ENCODE peak calls at places on chromosomes 11 and 22, in six cellular contexts. Q, H, D, X, O and K are unnamed samples. For H3K4me1 and H3K27me3, the result is how much of the 10 kb centered on the place peaks cover.

GRCh38 chr11:107988397-107989158 is 20.1 kb upstream of the CUL5 start:
- DNase-seq in Q (no peak), H (no peak), D (no peak), X (no peak), O (no peak), K (peak)

GRCh38 chr11:65808744-65809341 is 22.0 kb downstream of the OVOL1 start:
- DNase-seq in Q (no peak), H (no peak), D (no peak), X (no peak), O (no peak), K (peak)

GRCh38 chr11:130477646-130478203 is 29.3 kb downstream of the ADAMTS15 start:
- DNase-seq in Q (no peak), H (no peak), D (no peak), X (no peak), O (no peak), K (no peak)

GRCh38 chr11:66068923-66069714 is 953 bp upstream of the PACS1 start:
- DNase-seq in Q (peak), H (peak), D (peak), X (no peak), O (peak), K (peak)

GRCh38 chr11:69372589-69373250 is 78.8 kb downstream of the MYEOV start:
- DNase-seq in Q (peak), H (no peak), D (no peak), X (peak), O (no peak), K (peak)

GRCh38 chr11:59174664-59175033 is 2.7 kb downstream of the DTX4 start:
- DNase-seq in Q (no peak), H (peak), D (no peak), X (no peak), O (no peak), K (no peak)

GRCh38 chr11:66768088-66768521 is 39.1 kb upstream of the SPTBN2 start:
- DNase-seq in Q (no peak), H (no peak), D (no peak), X (no peak), O (no peak), K (no peak)

GRCh38 chr22:20940904-20941385 is 23.7 kb downstream of the CRKL start:
- DNase-seq in Q (no peak), H (no peak), D (no peak), X (no peak), O (no peak), K (no peak)

GRCh38 chr11:47415949-47416472 is 7.6 kb downstream of the SLC39A13 start:
- DNase-seq in Q (peak), H (peak), D (peak), X (no peak), O (peak), K (peak)

GRCh38 chr11:15695096-15695721 is 580.5 kb downstream of the INSC start:
- DNase-seq in Q (no peak), H (no peak), D (no peak), X (no peak), O (no peak), K (no peak)

GRCh38 chr11:36540998-36541397 is 26.8 kb upstream of the RAG1 start:
- DNase-seq in Q (peak), H (no peak), D (peak), X (no peak), O (no peak), K (peak)

GRCh38 chr11:61004037-61004641 is 32.7 kb downstream of the CD6 start:
- DNase-seq in Q (no peak), H (peak), D (no peak), X (no peak), O (no peak), K (no peak)

GRCh38 chr11:94926698-94927237 is 46.6 kb downstream of the CWC15 start:
- DNase-seq in Q (peak), H (peak), D (peak), X (peak), O (peak), K (no peak)

GRCh38 chr22:28395920-28396447 is 283.7 kb downstream of the TTC28 start:
- DNase-seq in Q (no peak), H (no peak), D (peak), X (no peak), O (no peak), K (no peak)

GRCh38 chr11:88552377-88553029 is 215.0 kb upstream of the CTSC start:
- DNase-seq in Q (no peak), H (no peak), D (no peak), X (no peak), O (no peak), K (no peak)

GRCh38 chr11:95451682-95452081 is 220.7 kb upstream of the SESN3 start:
- DNase-seq in Q (no peak), H (no peak), D (peak), X (no peak), O (no peak), K (no peak)

GRCh38 chr11:129061466-129062194 is 119.0 kb upstream of the TP53AIP1 start:
- DNase-seq in Q (no peak), H (no peak), D (peak), X (no peak), O (no peak), K (no peak)

GRCh38 chr11:74699615-74700396 is 31.4 kb downstream of the CHRDL2 start:
- DNase-seq in Q (no peak), H (no peak), D (no peak), X (no peak), O (no peak), K (no peak)

GRCh38 chr11:76603202-76603601 is 67.3 kb downstream of the LRRC32 start:
- DNase-seq in Q (no peak), H (peak), D (no peak), X (peak), O (no peak), K (no peak)

GRCh38 chr11:33598426-33599069 is 102.1 kb downstream of the C11orf91 start:
- DNase-seq in Q (no peak), H (no peak), D (no peak), X (no peak), O (no peak), K (no peak)

GRCh38 chr22:38984224-38984623 is 2.1 kb downstream of the APOBEC3B start:
- DNase-seq in Q (no peak), H (no peak), D (no peak), X (no peak), O (no peak), K (no peak)

GRCh38 chr11:69791266-69791665 is 16.1 kb upstream of the FGF4 start:
- DNase-seq in Q (no peak), H (no peak), D (no peak), X (no peak), O (no peak), K (no peak)

GRCh38 chr22:48301908-48302307 is 1525.8 kb downstream of the BRD1 start:
- DNase-seq in Q (no peak), H (no peak), D (no peak), X (no peak), O (no peak), K (no peak)

GRCh38 chr22:23192133-23192532 is 11.8 kb downstream of the BCR start:
- DNase-seq in Q (no peak), H (no peak), D (no peak), X (no peak), O (no peak), K (peak)

GRCh38 chr11:122108192-122108799 is 7.7 kb downstream of the BLID start:
- DNase-seq in Q (no peak), H (no peak), D (peak), X (no peak), O (no peak), K (no peak)

GRCh38 chr11:4017129-4017528 is 77.5 kb upstream of the RRM1 start:
- DNase-seq in Q (no peak), H (no peak), D (no peak), X (no peak), O (no peak), K (no peak)

GRCh38 chr11:12565406-12565805 is 108.8 kb upstream of the TEAD1 start:
- DNase-seq in Q (no peak), H (no peak), D (no peak), X (no peak), O (no peak), K (no peak)

GRCh38 chr22:37242395-37242918 is 1.6 kb downstream of the RAC2 start:
- DNase-seq in Q (peak), H (no peak), D (peak), X (peak), O (no peak), K (peak)
- TF ChIP-seq POLR2A in Q (no peak), H (no peak), D (peak), X (no peak), O (no peak), K (no peak)

DNA sequence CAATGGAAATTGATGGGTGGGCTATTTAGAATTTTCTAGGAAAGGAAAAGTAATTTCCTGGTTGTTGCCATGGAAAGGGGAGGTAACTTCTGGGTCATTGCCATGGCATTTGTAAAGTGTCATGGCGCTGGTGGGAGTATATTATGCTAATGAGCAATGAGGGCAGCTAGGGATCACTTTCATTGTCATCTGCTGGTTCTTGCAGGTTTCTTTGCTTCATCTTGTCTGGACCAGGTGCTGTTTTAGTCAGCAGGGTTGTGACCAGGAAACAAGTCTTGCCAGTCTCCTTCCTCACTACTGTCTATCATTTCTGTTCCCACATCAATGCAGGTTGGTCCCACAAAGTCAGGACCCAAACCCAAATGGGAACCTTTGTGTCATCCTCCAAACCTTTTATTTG is 237.6 kb upstream of the C11orf87 start:
- DNase-seq in Q (no peak), H (no peak), D (no peak), X (no peak), O (no peak), K (no peak)
- H3K4me1 ChIP-seq in Q (under half), H (under half), D (under half), X (under half), O (under half), K (under half)

DNA sequence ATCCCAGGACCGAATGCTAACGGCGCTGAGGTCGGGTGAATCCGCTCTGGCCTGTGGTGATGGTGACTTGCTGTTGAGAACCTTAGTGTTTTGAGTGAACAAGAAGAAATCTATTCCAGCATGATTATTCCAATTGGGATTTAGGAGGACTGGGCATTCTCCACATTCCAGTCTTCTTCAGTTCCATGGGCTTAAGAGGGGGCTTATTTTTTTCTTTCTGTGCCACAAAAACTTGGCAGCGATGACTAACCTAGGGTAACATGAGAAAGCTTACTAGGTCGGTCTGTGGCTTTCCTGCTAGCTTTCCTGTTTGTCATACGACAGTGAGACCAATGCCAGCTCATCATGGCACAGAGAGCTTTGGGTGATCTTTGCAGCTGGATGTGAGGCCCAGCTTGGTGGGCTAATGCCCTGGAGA is 62.9 kb upstream of the ATXN10 start:
- DNase-seq in Q (no peak), H (no peak), D (no peak), X (no peak), O (no peak), K (no peak)
- H3K27me3 ChIP-seq in Q (under half), H (under half), D (under half), X (under half), O (under half), K (under half)

GRCh38 chr22:50576806-50577696 is 1.2 kb downstream of the CPT1B start:
- DNase-seq in Q (no peak), H (no peak), D (no peak), X (no peak), O (no peak), K (no peak)

GRCh38 chr22:50576070-50576469 is 2.2 kb downstream of the CPT1B start:
- DNase-seq in Q (no peak), H (no peak), D (peak), X (no peak), O (no peak), K (no peak)

GRCh38 chr22:50578776-50579310 is 616 bp upstream of the CPT1B start:
- DNase-seq in Q (no peak), H (no peak), D (no peak), X (no peak), O (no peak), K (no peak)

GRCh38 chr22:50577987-50578775 is at the start of gene CPT1B:
- DNase-seq in Q (peak), H (no peak), D (no peak), X (no peak), O (no peak), K (peak)

GRCh38 chr22:50577697-50577986 is 585 bp downstream of the CPT1B start:
- DNase-seq in Q (no peak), H (no peak), D (no peak), X (no peak), O (no peak), K (no peak)
- TF ChIP-seq POLR2A in Q (no peak), H (no peak), D (no peak), X (no peak), O (no peak), K (no peak)

GRCh38 chr22:40196628-40197027 is 18.9 kb downstream of the TNRC6B start:
- DNase-seq in Q (no peak), H (peak), D (peak), X (no peak), O (no peak), K (no peak)
- H3K4me1 ChIP-seq in Q (half or more), H (under half), D (under half), X (under half), O (under half), K (under half)

GRCh38 chr11:114395776-114396175 is 4.5 kb downstream of the C11orf71 start:
- DNase-seq in Q (no peak), H (no peak), D (peak), X (no peak), O (no peak), K (no peak)
- H3K27me3 ChIP-seq in Q (under half), H (under half), D (under half), X (under half), O (under half), K (under half)